ENCODE peak calls at places on chromosomes 5 and 9, in eight cellular contexts. K is fibroblast of lung, L is colonic mucosa, M is suprapubic skin, C is H9, D is hepatocyte, U is heart left ventricle, F is neural progenitor cell. P is an unnamed sample.
A peak's percentile ranks its signal among the peaks of the same experiment; 100 is the strongest.

GRCh38 chr5:28234356-28234968 is 1196.1 kb upstream of the CDH9 start:
- DNase-seq in K (peak; percentile 45), L (no peak), M (no peak), C (no peak), D (no peak), U (no peak), F (no peak), P (no peak)

GRCh38 chr9:115111854-115112253 is 6.1 kb downstream of the TNC start:
- DNase-seq in K (no peak), L (no peak), M (no peak), C (no peak), D (no peak), U (no peak), F (no peak), P (no peak)

GRCh38 chr5:122078116-122078865 is at the start of gene LOX:
- DNase-seq in K (peak; percentile 98), L (peak; percentile 60), M (peak; percentile 90), C (peak; percentile 50), D (peak; percentile 87), U (peak; percentile 81), F (peak; percentile 77), P (peak; percentile 60)

GRCh38 chr9:127968046-127968445 is 12.7 kb downstream of the EEIG1 start:
- DNase-seq in K (peak; percentile 80), L (peak; percentile 77), M (no peak), C (no peak), D (peak; percentile 72), U (no peak), F (no peak), P (peak; percentile 69)

GRCh38 chr5:118628672-118629354 is 359.5 kb downstream of the DTWD2 start:
- DNase-seq in K (no peak), L (no peak), M (no peak), C (peak; percentile 43), D (no peak), U (no peak), F (peak; percentile 53), P (no peak)

GRCh38 chr5:95858023-95858461 is 35.5 kb upstream of the GLRX start:
- DNase-seq in K (peak; percentile 98), L (no peak), M (no peak), C (no peak), D (peak; percentile 61), U (no peak), F (no peak), P (peak; percentile 34)

GRCh38 chr5:178476531-178476930 is 113.7 kb downstream of the COL23A1 start:
- DNase-seq in K (no peak), L (no peak), M (peak; percentile 70), C (no peak), D (no peak), U (no peak), F (no peak), P (no peak)

GRCh38 chr5:172175263-172175719 is 12.7 kb downstream of the STK10 start:
- DNase-seq in K (no peak), L (peak; percentile 68), M (no peak), C (no peak), D (no peak), U (peak; percentile 87), F (no peak), P (peak; percentile 69)

GRCh38 chr5:131379071-131379538 is 115.3 kb downstream of the CDC42SE2 start:
- DNase-seq in K (peak; percentile 25), L (no peak), M (no peak), C (no peak), D (no peak), U (no peak), F (no peak), P (no peak)

GRCh38 chr5:80573062-80573461 is 3.0 kb upstream of the ANKRD34B start:
- DNase-seq in K (no peak), L (no peak), M (no peak), C (no peak), D (no peak), U (no peak), F (no peak), P (no peak)

GRCh38 chr5:1793966-1794895 is 5.4 kb downstream of the MRPL36 start:
- DNase-seq in K (peak; percentile 96), L (no peak), M (peak; percentile 76), C (no peak), D (no peak), U (no peak), F (no peak), P (no peak)

GRCh38 chr9:92962846-92963245 is 15.5 kb downstream of the FGD3 start:
- DNase-seq in K (no peak), L (no peak), M (peak; percentile 44), C (no peak), D (no peak), U (no peak), F (no peak), P (no peak)

GRCh38 chr9:129333961-129334743 is 156.1 kb upstream of the IER5L start:
- DNase-seq in K (peak; percentile 99), L (peak; percentile 84), M (peak; percentile 95), C (peak; percentile 99), D (peak; percentile 96), U (peak; percentile 94), F (peak; percentile 93), P (peak; percentile 97)

GRCh38 chr5:14557203-14557725 is 24.3 kb upstream of the OTULINL start:
- DNase-seq in K (no peak), L (peak; percentile 83), M (no peak), C (no peak), D (peak; percentile 48), U (no peak), F (no peak), P (no peak)

GRCh38 chr5:82320971-82321370 is 42.8 kb upstream of the RPS23 start:
- DNase-seq in K (no peak), L (no peak), M (no peak), C (no peak), D (no peak), U (no peak), F (no peak), P (no peak)

GRCh38 chr5:169609716-169610115 is 26.1 kb downstream of the SPDL1 start:
- DNase-seq in K (peak; percentile 46), L (no peak), M (no peak), C (no peak), D (no peak), U (no peak), F (peak; percentile 1), P (no peak)

GRCh38 chr5:170159101-170159698 is 53.5 kb downstream of the FOXI1 start:
- DNase-seq in K (peak; percentile 82), L (no peak), M (no peak), C (no peak), D (no peak), U (no peak), F (no peak), P (no peak)

GRCh38 chr9:136995370-136995769 is 998 bp downstream of the CLIC3 start:
- DNase-seq in K (no peak), L (no peak), M (no peak), C (no peak), D (no peak), U (no peak), F (no peak), P (no peak)

GRCh38 chr5:16037121-16037520 is 142.5 kb downstream of the MARCHF11 start:
- DNase-seq in K (no peak), L (no peak), M (no peak), C (no peak), D (no peak), U (no peak), F (no peak), P (no peak)

GRCh38 chr5:143066556-143067281 is 296.5 kb downstream of the ARHGAP26 start:
- DNase-seq in K (no peak), L (no peak), M (no peak), C (no peak), D (no peak), U (peak; percentile 43), F (no peak), P (peak; percentile 8)

GRCh38 chr9:438961-439768 is 224.5 kb downstream of the DOCK8 start:
- DNase-seq in K (no peak), L (no peak), M (peak; percentile 82), C (no peak), D (no peak), U (no peak), F (no peak), P (no peak)

GRCh38 chr9:112323378-112323854 is 10.0 kb downstream of the PTBP3 start:
- DNase-seq in K (no peak), L (no peak), M (no peak), C (no peak), D (no peak), U (no peak), F (no peak), P (no peak)

GRCh38 chr5:136066705-136067271 is 38.0 kb downstream of the TGFBI start:
- DNase-seq in K (peak; percentile 76), L (no peak), M (peak; percentile 66), C (peak; percentile 27), D (no peak), U (no peak), F (no peak), P (peak; percentile 35)

GRCh38 chr5:51380603-51381207 is 2.5 kb upstream of the ISL1 start:
- DNase-seq in K (no peak), L (no peak), M (no peak), C (no peak), D (peak; percentile 71), U (no peak), F (peak; percentile 70), P (no peak)
- TF ChIP-seq CTCF in K (peak; percentile 43), L (peak; percentile 56), M (no peak), C (peak; percentile 77), D (peak; percentile 72), U (peak; percentile 32), F (peak; percentile 84), P (peak; percentile 29)

GRCh38 chr5:113269023-113269997 is 165.5 kb downstream of the TSSK1B start:
- DNase-seq in K (no peak), L (no peak), M (no peak), C (no peak), D (no peak), U (no peak), F (peak; percentile 12), P (no peak)
- H3K4me1 ChIP-seq in K (no peaks in the 10 kb centered on the region), L (no peaks in the 10 kb centered on the region), M (peaks cover 59% of the 10 kb centered on the region), C (peaks cover 22% of the 10 kb centered on the region), D (peaks cover 35% of the 10 kb centered on the region), U (peaks cover 62% of the 10 kb centered on the region), F (peaks cover 57% of the 10 kb centered on the region), P (peaks cover 6% of the 10 kb centered on the region)

DNA sequence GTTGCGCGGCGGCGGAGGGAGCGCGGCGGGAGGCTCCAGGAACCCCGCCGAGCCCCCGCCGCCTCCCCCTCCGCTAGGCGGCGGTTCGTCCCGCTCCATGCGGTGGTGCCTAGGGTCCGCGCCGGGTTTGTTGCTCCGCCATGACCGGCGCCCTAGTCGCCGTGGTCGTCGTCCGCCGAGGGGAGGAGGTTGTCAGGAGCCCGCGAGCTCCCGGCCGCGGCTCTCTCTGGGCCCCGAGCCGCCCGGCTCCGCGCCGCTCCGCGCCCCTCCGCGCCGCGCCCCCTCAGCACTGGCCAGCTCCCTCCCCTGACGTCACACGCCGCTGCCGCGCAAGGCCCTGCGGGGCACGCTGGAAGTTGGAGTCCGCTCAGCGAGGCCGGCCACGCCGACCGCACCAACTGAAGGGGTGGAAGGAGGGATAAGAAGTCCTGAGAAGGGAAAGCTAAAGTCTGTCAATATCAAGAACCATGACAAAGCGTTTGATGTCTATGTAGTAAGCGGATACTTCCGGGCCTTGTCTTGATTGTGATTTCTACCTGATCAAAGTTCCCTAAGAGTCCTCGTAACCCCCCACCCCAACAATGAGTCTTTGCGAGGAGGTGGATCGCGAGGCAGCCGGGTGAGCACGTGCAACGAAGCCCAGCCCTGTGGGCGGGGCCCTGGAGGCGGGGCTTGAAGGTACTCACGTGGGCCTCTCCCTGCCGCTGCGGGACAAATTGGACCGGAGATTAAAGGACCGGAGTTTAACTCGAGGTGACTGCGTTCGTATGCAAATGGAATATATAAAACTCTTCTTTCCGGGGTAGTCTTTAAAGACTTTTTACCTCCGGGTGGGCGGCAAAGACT is at the start of gene NR6A1:
- DNase-seq in K (peak; percentile 95), L (peak; percentile 98), M (peak; percentile 96), C (peak; percentile 96), D (peak; percentile 99), U (peak; percentile 98), F (peak; percentile 99), P (peak; percentile 98)
- TF ChIP-seq CTCF in K (peak; percentile 7), L (no peak), M (no peak), C (peak; percentile 39), D (peak; percentile 16), U (peak; percentile 35), F (peak; percentile 29), P (peak; percentile 41)

GRCh38 chr9:134367796-134368490 is 41.7 kb downstream of the RXRA start:
- DNase-seq in K (no peak), L (no peak), M (no peak), C (no peak), D (peak; percentile 59), U (no peak), F (peak; percentile 40), P (peak; percentile 63)
- H3K4me1 ChIP-seq in K (peaks cover 17% of the 10 kb centered on the region), L (peaks cover 35% of the 10 kb centered on the region), M (peaks cover 96% of the 10 kb centered on the region), C (no peaks in the 10 kb centered on the region), D (peaks cover 54% of the 10 kb centered on the region), U (peaks cover 86% of the 10 kb centered on the region), F (peaks cover 21% of the 10 kb centered on the region), P (peaks cover 60% of the 10 kb centered on the region)

P was measured in body of pancreas.